ENCODE peak calls at places on chromosomes 4 and X, in four cellular contexts. S is K562, T is GM23338, P is spleen. J is an unnamed sample.

GRCh38 chrX:131987252-131987651 is 35.9 kb upstream of the STK26 start:
- DNase-seq in S (no peak), T (no peak), P (no peak), J (no peak)

GRCh38 chrX:34546366-34546765 is 110.7 kb downstream of the TMEM47 start:
- DNase-seq in S (no peak), T (no peak), P (no peak), J (no peak)

GRCh38 chrX:76893930-76894329 is 466.4 kb downstream of the MAGEE1 start:
- DNase-seq in S (no peak), T (no peak), P (no peak), J (no peak)

GRCh38 chr4:139776235-139776634 is 110.6 kb downstream of the MGST2 start:
- DNase-seq in S (no peak), T (no peak), P (no peak), J (no peak)

GRCh38 chr4:48315728-48316630 is 25.4 kb upstream of the SLAIN2 start:
- DNase-seq in S (peak; percentile 49), T (peak; percentile 86), P (no peak), J (no peak)

GRCh38 chr4:135411251-135411650 is 1209.7 kb upstream of the PABPC4L start:
- DNase-seq in S (no peak), T (no peak), P (no peak), J (no peak)

GRCh38 chr4:108532187-108532586 is 88.2 kb upstream of the RPL34 start:
- DNase-seq in S (no peak), T (no peak), P (no peak), J (no peak)

GRCh38 chrX:85115252-85115651 is 111.6 kb downstream of the APOOL start:
- DNase-seq in S (no peak), T (no peak), P (no peak), J (no peak)

GRCh38 chr4:6956434-6957147 is 47.0 kb downstream of the TBC1D14 start:
- DNase-seq in S (no peak), T (no peak), P (peak; percentile 62), J (no peak)

GRCh38 chrX:643911-644303 is 13.3 kb downstream of the SHOX start:
- DNase-seq in S (no peak), T (peak; percentile 43), P (no peak), J (no peak)

GRCh38 chr4:77145806-77146425 is 11.1 kb upstream of the CCNG2 start:
- DNase-seq in S (no peak), T (no peak), P (no peak), J (no peak)

GRCh38 chr4:24143741-24144140 is 253.9 kb upstream of the PPARGC1A start:
- DNase-seq in S (no peak), T (no peak), P (no peak), J (no peak)
- TF ChIP-seq CTCF in S (no peak), T (no peak), P (no peak), J (no peak)

DNA sequence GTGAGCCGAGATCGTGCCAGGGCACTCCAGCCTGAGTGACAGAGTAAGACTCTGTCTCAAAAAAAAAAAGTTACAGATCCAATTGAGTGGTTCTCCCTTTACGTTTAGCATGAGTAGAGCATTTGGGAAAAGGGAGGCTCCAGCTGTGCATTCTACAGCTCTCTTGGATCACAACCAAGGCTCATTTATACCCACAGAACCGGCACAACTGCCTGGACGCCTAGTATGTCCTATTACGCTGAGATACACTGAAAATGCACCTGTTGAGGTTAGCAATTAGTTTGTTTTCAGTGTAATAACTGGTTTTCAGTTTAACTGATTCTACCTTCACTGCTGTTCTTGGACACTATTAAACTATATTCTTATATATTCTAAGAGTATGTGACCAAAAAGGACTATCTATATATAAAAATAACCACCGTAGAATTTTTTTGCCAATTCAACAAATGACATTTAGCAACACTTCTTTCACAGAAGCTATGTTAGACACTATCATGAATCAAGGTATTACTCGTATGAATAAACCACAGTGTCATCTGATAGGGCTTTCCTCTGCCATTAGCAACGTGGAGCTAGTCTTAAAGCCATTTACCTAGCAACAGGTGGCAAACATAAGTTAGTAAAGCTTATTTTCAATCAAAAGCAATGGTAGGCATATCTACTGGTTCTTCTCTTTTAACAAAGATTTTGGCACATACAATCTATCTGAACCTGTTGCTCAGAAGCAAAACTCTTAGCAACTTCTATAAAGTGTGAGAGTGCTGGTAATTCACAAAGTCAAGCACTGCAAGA is 3.6 kb downstream of the OTUD4 start:
- DNase-seq in S (no peak), T (no peak), P (no peak), J (no peak)
- H3K4me3 ChIP-seq in S (peak overlapping the region; percentile 75), T (peak overlapping the region; percentile 80), P (no peak overlapping the region), J (no peak overlapping the region)

GRCh38 chr4:159607824-159608223 is 504.9 kb downstream of the RAPGEF2 start:
- DNase-seq in S (no peak), T (peak; percentile 30), P (no peak), J (no peak)

GRCh38 chr4:159606835-159607234 is 504.0 kb downstream of the RAPGEF2 start:
- DNase-seq in S (no peak), T (no peak), P (no peak), J (no peak)

DNA sequence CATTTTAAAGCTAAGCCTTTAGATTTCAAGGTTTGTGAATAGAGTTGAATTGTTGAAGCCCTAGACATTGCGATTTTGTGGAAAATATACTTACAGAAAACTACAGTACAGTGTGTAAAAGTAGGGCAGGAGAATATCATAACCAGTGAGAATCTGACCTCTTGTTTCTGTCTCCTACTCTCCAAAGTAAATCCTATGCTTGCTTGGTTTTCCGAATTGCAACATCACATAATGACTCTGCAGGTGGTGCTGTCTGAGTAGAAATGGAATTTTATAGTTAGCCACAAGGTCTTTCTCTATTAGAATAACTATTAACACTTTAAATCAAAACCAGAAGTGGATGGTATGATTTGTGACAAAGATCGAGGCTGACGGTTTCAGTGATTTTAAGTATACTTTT is 505.6 kb downstream of the RAPGEF2 start:
- DNase-seq in S (no peak), T (no peak), P (no peak), J (no peak)
- TF ChIP-seq CTCF in S (no peak), T (peak; percentile 29), P (no peak), J (no peak)

DNA sequence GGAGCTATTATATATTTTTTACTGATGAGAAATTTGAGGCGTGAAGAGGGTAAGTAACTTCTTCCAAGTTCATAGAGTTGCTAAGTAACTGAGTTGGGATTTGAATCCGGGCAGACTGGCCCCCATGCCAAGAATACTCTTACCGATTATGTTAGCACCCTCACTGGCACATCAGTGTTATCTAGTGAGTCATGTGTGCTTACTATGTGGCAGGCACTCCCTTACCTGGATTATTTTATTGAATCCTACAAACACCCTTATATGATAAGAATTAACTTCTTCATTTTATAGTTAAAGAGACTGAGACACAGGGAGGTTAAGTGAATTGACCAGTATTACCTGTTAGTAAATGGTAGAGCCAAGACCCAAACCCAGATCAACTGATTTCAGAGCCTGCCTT is 20.9 kb downstream of the MTHFD2L start:
- DNase-seq in S (no peak), T (no peak), P (no peak), J (no peak)
- H3K4me3 ChIP-seq in S (no peak overlapping the region), T (no peak overlapping the region), P (no peak overlapping the region), J (no peak overlapping the region)

DNA sequence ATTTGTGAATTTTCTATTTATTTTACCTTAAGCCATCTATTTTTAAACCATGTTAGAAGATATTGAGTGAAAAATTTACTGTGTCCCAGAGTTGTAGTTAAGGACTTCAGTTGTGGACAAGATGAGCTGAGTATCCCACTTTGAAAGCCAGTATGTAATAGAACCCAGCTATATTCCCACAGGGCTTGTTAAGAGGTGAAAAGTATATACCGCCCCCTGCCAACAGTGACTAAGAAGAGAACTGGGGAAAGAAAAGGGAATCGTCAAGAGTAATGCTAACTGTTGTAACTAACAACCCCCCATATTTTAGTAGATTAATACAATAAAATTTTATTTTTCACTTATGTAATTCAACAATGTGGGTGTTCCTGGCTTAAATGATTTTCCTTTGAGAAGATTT is 250.3 kb upstream of the GIMD1 start:
- DNase-seq in S (no peak), T (peak; percentile 66), P (no peak), J (no peak)
- TF ChIP-seq CTCF in S (no peak), T (peak; percentile 61), P (no peak), J (no peak)

GRCh38 chrX:65677954-65678469 is 10.6 kb downstream of the MSN start:
- DNase-seq in S (no peak), T (no peak), P (no peak), J (peak; percentile 64)
- H3K4me3 ChIP-seq in S (no peak overlapping the region), T (no peak overlapping the region), P (no peak overlapping the region), J (peak overlapping the region; percentile 8)

GRCh38 chr4:46323891-46324290 is 66.0 kb downstream of the GABRA2 start:
- DNase-seq in S (no peak), T (no peak), P (no peak), J (no peak)

DNA sequence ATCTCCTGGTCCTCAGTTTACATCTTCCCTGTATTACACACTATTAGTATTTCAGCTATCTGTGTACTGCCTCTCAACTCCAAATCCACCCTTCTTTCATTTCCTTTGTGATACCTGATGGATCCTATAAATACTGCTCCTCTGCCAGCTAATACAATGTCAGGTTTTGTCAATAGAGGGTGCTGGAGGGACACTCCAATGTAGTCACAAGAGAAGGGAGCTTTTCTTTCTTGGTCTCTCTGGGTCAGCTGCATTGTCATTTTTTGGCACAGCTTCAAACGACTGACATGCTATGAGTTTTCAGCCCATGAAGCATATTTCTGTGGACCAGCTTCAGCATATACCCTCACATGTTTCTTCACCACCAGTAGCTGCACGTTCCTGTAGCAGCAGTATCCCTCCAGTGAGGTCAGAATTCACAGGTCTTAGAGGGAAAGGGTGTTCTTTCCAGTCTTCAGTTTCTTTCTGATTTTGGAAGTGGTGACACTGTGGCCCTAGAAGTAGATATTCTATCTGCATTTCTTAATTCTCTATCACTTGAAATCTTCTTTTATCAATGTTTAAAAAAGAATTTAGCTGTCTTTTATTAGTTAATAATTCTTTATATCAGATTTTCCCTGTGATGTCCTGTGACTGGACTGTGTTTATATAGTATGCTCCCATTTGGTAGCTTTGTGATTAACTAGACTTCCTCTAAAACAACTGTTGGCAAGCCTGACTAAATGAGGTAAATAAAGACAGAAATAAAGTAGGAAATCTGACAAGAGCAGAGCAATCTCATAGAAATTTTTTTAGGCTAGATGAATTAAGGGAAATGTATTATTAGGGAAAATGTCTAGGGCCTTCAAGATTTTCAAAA is 60.6 kb downstream of the GABRA2 start:
- DNase-seq in S (no peak), T (peak; percentile 87), P (no peak), J (no peak)
- TF ChIP-seq CTCF in S (peak; percentile 8), T (peak; percentile 86), P (peak; percentile 30), J (no peak)

DNA sequence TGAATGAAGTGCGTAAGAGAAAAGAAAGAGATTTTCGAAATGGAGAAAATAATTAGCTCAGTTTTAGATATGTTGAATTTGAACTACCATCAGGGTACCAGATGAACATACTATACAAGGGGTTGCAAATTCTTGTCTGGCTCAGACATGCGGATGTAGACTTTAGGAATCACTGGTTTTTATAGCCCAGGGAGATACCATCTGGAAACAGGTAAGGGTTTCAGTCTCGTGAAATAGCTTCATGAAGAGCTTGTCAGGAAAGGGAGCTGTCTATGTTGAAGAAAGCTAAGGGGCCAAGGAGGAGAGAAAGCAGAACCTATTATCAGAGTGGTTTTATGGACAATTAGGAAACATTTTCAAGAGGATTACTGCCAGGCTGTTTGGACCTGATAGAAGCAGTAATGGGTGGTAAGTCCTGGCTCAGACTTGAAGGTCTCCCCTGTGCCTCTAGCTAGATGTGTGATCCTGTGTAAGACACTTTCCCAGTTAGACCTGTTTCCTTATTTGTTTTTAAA is 6.7 kb downstream of the RAB9A start:
- DNase-seq in S (no peak), T (no peak), P (no peak), J (no peak)
- H3K4me3 ChIP-seq in S (no peak overlapping the region), T (no peak overlapping the region), P (no peak overlapping the region), J (no peak overlapping the region)